ENCODE peak calls at places on chromosomes 2 and 18, in five cellular contexts. R is SJSA1, C is GM23248, K is activated B cell treated with CpG ODN at 0.5 μM for 24 hours, I is posterior cingulate gyrus. Z is an unnamed sample.
A peak's percentile ranks its signal among the peaks of the same experiment; 100 is the strongest.

GRCh38 chr2:218807626-218808025 is 24.0 kb downstream of the PRKAG3 start:
- DNase-seq in R (no peak), C (peak; percentile 17), K (no peak), I (no peak), Z (no peak)

GRCh38 chr2:197108758-197109157 is 182.3 kb upstream of the PGAP1 start:
- DNase-seq in R (peak; percentile 71), C (peak; percentile 95), K (no peak), I (no peak), Z (no peak)

GRCh38 chr2:229231885-229232284 is 39.2 kb downstream of the PID1 start:
- DNase-seq in R (no peak), C (no peak), K (no peak), I (no peak), Z (no peak)

GRCh38 chr2:27729198-27729597 is 42.3 kb upstream of the MRPL33 start:
- DNase-seq in R (no peak), C (no peak), K (no peak), I (no peak), Z (no peak)

GRCh38 chr2:200086911-200087310 is 131.5 kb downstream of the MAIP1 start:
- DNase-seq in R (no peak), C (no peak), K (no peak), I (peak; percentile 39), Z (no peak)

GRCh38 chr18:23307567-23308295 is 145.4 kb upstream of the RIOK3 start:
- DNase-seq in R (peak; percentile 41), C (peak; percentile 80), K (no peak), I (no peak), Z (no peak)

GRCh38 chr2:237888389-237888788 is 29.0 kb downstream of the RAMP1 start:
- DNase-seq in R (peak; percentile 33), C (peak; percentile 83), K (no peak), I (no peak), Z (no peak)

GRCh38 chr2:85420743-85421705 is 2.5 kb downstream of the SH2D6 start:
- DNase-seq in R (peak; percentile 89), C (peak; percentile 76), K (peak; percentile 95), I (peak; percentile 89), Z (peak; percentile 89)

GRCh38 chr2:232581725-232582124 is 31.2 kb downstream of the EIF4E2 start:
- DNase-seq in R (no peak), C (no peak), K (no peak), I (no peak), Z (no peak)

GRCh38 chr2:116645155-116645554 is 1169.3 kb upstream of the DDX18 start:
- DNase-seq in R (no peak), C (no peak), K (no peak), I (no peak), Z (no peak)

GRCh38 chr2:200408428-200409311 is 101.2 kb downstream of the KCTD18 start:
- DNase-seq in R (peak; percentile 84), C (peak; percentile 93), K (no peak), I (no peak), Z (no peak)

GRCh38 chr2:73293534-73294171 is at the start of gene EGR4:
- DNase-seq in R (peak; percentile 23), C (peak; percentile 85), K (peak; percentile 68), I (peak; percentile 80), Z (peak; percentile 95)

GRCh38 chr18:2897448-2898052 is 50.7 kb downstream of the EMILIN2 start:
- DNase-seq in R (no peak), C (no peak), K (no peak), I (no peak), Z (no peak)